ENCODE peak calls at places on chromosomes 3 and 15, in four cellular contexts. E is AG09309, Z is left ventricle myocardium inferior, C is H1. X is an unnamed sample.
A peak's percentile ranks its signal among the peaks of the same experiment; 100 is the strongest.

GRCh38 chr3:188442430-188442829 is 288.5 kb downstream of the LPP start:
- DNase-seq in C (no peak), E (no peak), Z (no peak), X (no peak)

GRCh38 chr3:12470111-12470510 is 14.2 kb upstream of the TSEN2 start:
- DNase-seq in C (no peak), E (no peak), Z (no peak), X (peak; percentile 48)

GRCh38 chr3:186511245-186511644 is 32.9 kb downstream of the CRYGS start:
- DNase-seq in Z (no peak), E (no peak), C (no peak), X (no peak)

GRCh38 chr3:136819784-136820640 is 1.1 kb downstream of the SLC35G2 start:
- DNase-seq in Z (peak; percentile 29), E (no peak), C (no peak), X (peak; percentile 70)

GRCh38 chr3:143935678-143936077 is 35.9 kb upstream of the DIPK2A start:
- DNase-seq in C (no peak), Z (no peak), E (no peak), X (no peak)

GRCh38 chr15:90957791-90958190 is 3.1 kb downstream of the RCCD1 start:
- DNase-seq in Z (no peak), C (no peak), E (no peak), X (no peak)

GRCh38 chr15:65032823-65033537 is 3.5 kb upstream of the MTFMT start:
- DNase-seq in E (peak; percentile 16), C (peak; percentile 70), Z (peak; percentile 42), X (peak; percentile 61)

GRCh38 chr15:100330221-100330620 is 11.6 kb downstream of the ADAMTS17 start:
- DNase-seq in Z (no peak), C (no peak), E (no peak), X (no peak)

GRCh38 chr3:11071096-11071755 is 78.7 kb downstream of the SLC6A1 start:
- DNase-seq in C (no peak), Z (no peak), E (no peak), X (no peak)

GRCh38 chr3:181596126-181596525 is 115.6 kb upstream of the SOX2 start:
- DNase-seq in E (no peak), C (no peak), Z (no peak), X (no peak)

GRCh38 chr3:51974963-51975856 is at the start of gene ABHD14A:
- DNase-seq in Z (peak; percentile 74), E (no peak), C (no peak), X (peak; percentile 59)

GRCh38 chr15:63310646-63311045 is 33.2 kb downstream of the APH1B start:
- DNase-seq in Z (no peak), E (no peak), C (no peak), X (peak; percentile 33)

GRCh38 chr3:136404056-136404455 is 153.9 kb downstream of the PCCB start:
- DNase-seq in E (no peak), C (no peak), Z (no peak), X (no peak)

GRCh38 chr3:31823184-31823583 is 157.9 kb downstream of the OSBPL10 start:
- DNase-seq in E (no peak), Z (no peak), C (no peak), X (no peak)

GRCh38 chr3:133540896-133541674 is 32.4 kb upstream of the CDV3 start:
- DNase-seq in Z (no peak), C (no peak), E (no peak), X (peak; percentile 70)

GRCh38 chr15:51191072-51191665 is 96.5 kb upstream of the TNFAIP8L3 start:
- DNase-seq in C (no peak), E (no peak), Z (no peak), X (no peak)

GRCh38 chr3:111709645-111710044 is 114.5 kb upstream of the ZBED2 start:
- DNase-seq in Z (no peak), C (no peak), E (no peak), X (no peak)

DNA sequence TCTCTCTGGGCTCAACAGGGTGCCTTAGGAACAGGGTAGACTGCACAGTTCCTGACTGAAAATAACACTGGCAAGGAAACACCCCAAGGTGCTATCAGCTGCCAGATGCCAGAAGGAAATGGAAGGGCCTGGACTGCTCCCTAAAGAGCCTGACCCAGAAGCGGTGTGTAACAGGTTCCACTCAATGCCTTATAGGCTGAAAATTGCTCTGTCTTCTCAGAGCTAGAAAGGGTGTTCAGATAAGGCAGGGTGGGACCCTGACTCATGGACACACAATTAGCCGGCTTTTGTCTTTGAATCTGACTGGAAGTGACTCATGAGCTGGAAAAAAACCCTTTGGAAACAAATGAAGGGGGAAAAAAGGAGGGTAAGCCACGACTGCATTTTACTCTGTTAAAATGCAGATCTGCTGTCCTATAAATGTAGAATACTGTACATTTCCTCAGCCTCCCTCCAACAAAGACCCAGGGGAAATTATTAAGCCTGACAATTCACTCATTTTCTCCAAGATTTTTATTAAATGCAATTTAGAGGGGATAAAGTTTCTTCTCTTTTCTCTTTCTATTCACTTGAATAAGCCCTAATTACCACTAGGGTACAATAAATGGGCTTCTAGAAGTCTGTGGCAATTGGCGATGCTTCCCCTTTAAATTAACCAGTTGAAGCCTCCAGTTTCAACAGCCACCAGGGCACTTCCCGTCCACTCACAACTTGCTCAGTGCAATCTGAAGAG is 160.2 kb upstream of the TBL1XR1 start:
- DNase-seq in Z (no peak), E (no peak), C (no peak), X (peak; percentile 83)
- TF ChIP-seq CTCF in Z (no peak), E (no peak), C (no peak), X (no peak)

GRCh38 chr15:68272797-68273271 is 4.7 kb upstream of the FEM1B start:
- DNase-seq in Z (no peak), C (no peak), E (no peak), X (peak; percentile 89)
- H3K4me3 ChIP-seq in Z (no peak overlapping the region), C (no peak overlapping the region), E (no peak overlapping the region), X (no peak overlapping the region)

GRCh38 chr3:172808969-172809546 is 58.5 kb downstream of the ECT2 start:
- DNase-seq in Z (no peak), C (no peak), E (peak; percentile 7), X (peak; percentile 71)
- TF ChIP-seq CTCF in Z (peak; percentile 54), C (no peak), E (no peak), X (no peak)

GRCh38 chr3:184174278-184174645 is 393 bp upstream of the AP2M1 start:
- DNase-seq in C (no peak), E (no peak), Z (no peak), X (no peak)
- H3K4me3 ChIP-seq in C (no peak overlapping the region), E (no peak overlapping the region), Z (peak overlapping the region; percentile 12), X (no peak overlapping the region)

X was measured in cardiac fibroblast.